ENCODE peak calls at places on chromosomes 5 and 9, in six cellular contexts. One of them, this sample, is unnamed.

GRCh38 chr9:114098660-114099522 is at the start of gene KIF12:
- DNase-seq in GM10248: no peak
- DNase-seq in C1 segment of cervical spinal cord: no peak
- DNase-seq in GM12891: no peak
- DNase-seq in pancreas: peak
- DNase-seq in Kasumi-1: no peak
- DNase-seq in this sample: peak

GRCh38 chr5:1400211-1400855 is 44.9 kb downstream of the SLC6A3 start:
- DNase-seq in GM10248: no peak
- DNase-seq in C1 segment of cervical spinal cord: no peak
- DNase-seq in GM12891: no peak
- DNase-seq in pancreas: no peak
- DNase-seq in Kasumi-1: no peak
- DNase-seq in this sample: no peak

GRCh38 chr9:137905740-137906139 is 28.2 kb downstream of the CACNA1B start:
- DNase-seq in GM10248: no peak
- DNase-seq in C1 segment of cervical spinal cord: no peak
- DNase-seq in GM12891: no peak
- DNase-seq in pancreas: no peak
- DNase-seq in Kasumi-1: no peak
- DNase-seq in this sample: no peak

GRCh38 chr5:140150201-140150600 is 24.5 kb downstream of the IGIP start:
- DNase-seq in GM10248: no peak
- DNase-seq in C1 segment of cervical spinal cord: no peak
- DNase-seq in GM12891: no peak
- DNase-seq in pancreas: no peak
- DNase-seq in Kasumi-1: no peak
- DNase-seq in this sample: no peak

GRCh38 chr5:1930880-1931589 is 48.3 kb upstream of the IRX4 start:
- DNase-seq in GM10248: no peak
- DNase-seq in C1 segment of cervical spinal cord: no peak
- DNase-seq in GM12891: no peak
- DNase-seq in pancreas: peak
- DNase-seq in Kasumi-1: no peak
- DNase-seq in this sample: no peak

GRCh38 chr5:135426102-135427082 is 20.8 kb downstream of the DCANP1 start:
- DNase-seq in GM10248: peak
- DNase-seq in C1 segment of cervical spinal cord: no peak
- DNase-seq in GM12891: peak
- DNase-seq in pancreas: no peak
- DNase-seq in Kasumi-1: peak
- DNase-seq in this sample: peak

GRCh38 chr5:113067635-113068344 is 91.2 kb downstream of the DCP2 start:
- DNase-seq in GM10248: no peak
- DNase-seq in C1 segment of cervical spinal cord: no peak
- DNase-seq in GM12891: no peak
- DNase-seq in pancreas: no peak
- DNase-seq in Kasumi-1: no peak
- DNase-seq in this sample: no peak

GRCh38 chr9:38201844-38202243 is 132.8 kb upstream of the SHB start:
- DNase-seq in GM10248: no peak
- DNase-seq in C1 segment of cervical spinal cord: no peak
- DNase-seq in GM12891: no peak
- DNase-seq in pancreas: no peak
- DNase-seq in Kasumi-1: no peak
- DNase-seq in this sample: no peak

GRCh38 chr5:80141681-80142080 is 106.5 kb downstream of the THBS4 start:
- DNase-seq in GM10248: no peak
- DNase-seq in C1 segment of cervical spinal cord: no peak
- DNase-seq in GM12891: no peak
- DNase-seq in pancreas: no peak
- DNase-seq in Kasumi-1: no peak
- DNase-seq in this sample: no peak

GRCh38 chr9:126390923-126391322 is 64.3 kb downstream of the MVB12B start:
- DNase-seq in GM10248: no peak
- DNase-seq in C1 segment of cervical spinal cord: no peak
- DNase-seq in GM12891: no peak
- DNase-seq in pancreas: no peak
- DNase-seq in Kasumi-1: no peak
- DNase-seq in this sample: no peak

GRCh38 chr9:136858844-136859757 is 7.0 kb downstream of the MAMDC4 start:
- DNase-seq in GM10248: no peak
- DNase-seq in C1 segment of cervical spinal cord: peak
- DNase-seq in GM12891: no peak
- DNase-seq in pancreas: peak
- DNase-seq in Kasumi-1: no peak
- DNase-seq in this sample: no peak

GRCh38 chr9:82957526-82958379 is 105.2 kb downstream of the RASEF start:
- DNase-seq in GM10248: no peak
- DNase-seq in C1 segment of cervical spinal cord: no peak
- DNase-seq in GM12891: no peak
- DNase-seq in pancreas: no peak
- DNase-seq in Kasumi-1: no peak
- DNase-seq in this sample: peak

GRCh38 chr9:1869843-1870242 is 145.3 kb upstream of the SMARCA2 start:
- DNase-seq in GM10248: no peak
- DNase-seq in C1 segment of cervical spinal cord: no peak
- DNase-seq in GM12891: no peak
- DNase-seq in pancreas: no peak
- DNase-seq in Kasumi-1: no peak
- DNase-seq in this sample: peak

GRCh38 chr5:174751154-174751990 is 27.0 kb downstream of the MSX2 start:
- DNase-seq in GM10248: no peak
- DNase-seq in C1 segment of cervical spinal cord: no peak
- DNase-seq in GM12891: no peak
- DNase-seq in pancreas: no peak
- DNase-seq in Kasumi-1: no peak
- DNase-seq in this sample: peak

GRCh38 chr5:172556262-172556661 is 84.8 kb upstream of the NEURL1B start:
- DNase-seq in GM10248: no peak
- DNase-seq in C1 segment of cervical spinal cord: no peak
- DNase-seq in GM12891: no peak
- DNase-seq in pancreas: no peak
- DNase-seq in Kasumi-1: no peak
- DNase-seq in this sample: no peak

GRCh38 chr9:128565578-128565977 is 13.2 kb downstream of the SPTAN1 start:
- DNase-seq in GM10248: no peak
- DNase-seq in C1 segment of cervical spinal cord: no peak
- DNase-seq in GM12891: no peak
- DNase-seq in pancreas: no peak
- DNase-seq in Kasumi-1: no peak
- DNase-seq in this sample: no peak

GRCh38 chr5:108380531-108381021 is 1.3 kb downstream of the FBXL17 start:
- DNase-seq in GM10248: peak
- DNase-seq in C1 segment of cervical spinal cord: peak
- DNase-seq in GM12891: peak
- DNase-seq in pancreas: peak
- DNase-seq in Kasumi-1: peak
- DNase-seq in this sample: peak

GRCh38 chr9:93675336-93676150 is 99.2 kb downstream of the PHF2 start:
- DNase-seq in GM10248: no peak
- DNase-seq in C1 segment of cervical spinal cord: no peak
- DNase-seq in GM12891: no peak
- DNase-seq in pancreas: peak
- DNase-seq in Kasumi-1: no peak
- DNase-seq in this sample: no peak

GRCh38 chr9:95645992-95646391 is 129.2 kb upstream of the PTCH1 start:
- DNase-seq in GM10248: no peak
- DNase-seq in C1 segment of cervical spinal cord: no peak
- DNase-seq in GM12891: no peak
- DNase-seq in pancreas: no peak
- DNase-seq in Kasumi-1: no peak
- DNase-seq in this sample: peak

GRCh38 chr5:137570070-137570469 is 70.9 kb upstream of the SPOCK1 start:
- DNase-seq in GM10248: no peak
- DNase-seq in C1 segment of cervical spinal cord: no peak
- DNase-seq in GM12891: no peak
- DNase-seq in pancreas: no peak
- DNase-seq in Kasumi-1: no peak
- DNase-seq in this sample: no peak

GRCh38 chr9:72542917-72543316 is 21.5 kb downstream of the TMC1 start:
- DNase-seq in GM10248: no peak
- DNase-seq in C1 segment of cervical spinal cord: no peak
- DNase-seq in GM12891: no peak
- DNase-seq in pancreas: no peak
- DNase-seq in Kasumi-1: no peak
- DNase-seq in this sample: no peak

GRCh38 chr9:127503379-127503921 is 52.1 kb downstream of the LRSAM1 start:
- DNase-seq in GM10248: no peak
- DNase-seq in C1 segment of cervical spinal cord: no peak
- DNase-seq in GM12891: no peak
- DNase-seq in pancreas: no peak
- DNase-seq in Kasumi-1: no peak
- DNase-seq in this sample: no peak

GRCh38 chr5:127007522-127007921 is 22.8 kb downstream of the MARCHF3 start:
- DNase-seq in GM10248: no peak
- DNase-seq in C1 segment of cervical spinal cord: no peak
- DNase-seq in GM12891: no peak
- DNase-seq in pancreas: no peak
- DNase-seq in Kasumi-1: no peak
- DNase-seq in this sample: no peak

GRCh38 chr9:109440797-109441287 is 57.3 kb downstream of the PTPN3 start:
- DNase-seq in GM10248: peak
- DNase-seq in C1 segment of cervical spinal cord: peak
- DNase-seq in GM12891: peak
- DNase-seq in pancreas: peak
- DNase-seq in Kasumi-1: peak
- DNase-seq in this sample: peak

GRCh38 chr9:89638897-89639296 is 34.1 kb downstream of the GADD45G start:
- DNase-seq in GM10248: no peak
- DNase-seq in C1 segment of cervical spinal cord: no peak
- DNase-seq in GM12891: no peak
- DNase-seq in pancreas: no peak
- DNase-seq in Kasumi-1: no peak
- DNase-seq in this sample: no peak

GRCh38 chr5:75275736-75276135 is 39.1 kb upstream of the ANKRD31 start:
- DNase-seq in GM10248: no peak
- DNase-seq in C1 segment of cervical spinal cord: no peak
- DNase-seq in GM12891: no peak
- DNase-seq in pancreas: no peak
- DNase-seq in Kasumi-1: no peak
- DNase-seq in this sample: peak

GRCh38 chr5:120678279-120678678 is 214.2 kb downstream of the PRR16 start:
- DNase-seq in GM10248: no peak
- DNase-seq in C1 segment of cervical spinal cord: no peak
- DNase-seq in GM12891: no peak
- DNase-seq in pancreas: no peak
- DNase-seq in Kasumi-1: no peak
- DNase-seq in this sample: no peak

GRCh38 chr9:9215050-9215449 is 1397.8 kb downstream of the PTPRD start:
- DNase-seq in GM10248: no peak
- DNase-seq in C1 segment of cervical spinal cord: no peak
- DNase-seq in GM12891: no peak
- DNase-seq in pancreas: no peak
- DNase-seq in Kasumi-1: no peak
- DNase-seq in this sample: no peak

GRCh38 chr5:60649288-60649917 is 50.6 kb downstream of the DEPDC1B start:
- DNase-seq in GM10248: peak
- DNase-seq in C1 segment of cervical spinal cord: no peak
- DNase-seq in GM12891: no peak
- DNase-seq in pancreas: no peak
- DNase-seq in Kasumi-1: peak
- DNase-seq in this sample: peak

GRCh38 chr5:10452768-10453331 is 11.2 kb downstream of the ROPN1L start:
- DNase-seq in GM10248: peak
- DNase-seq in C1 segment of cervical spinal cord: no peak
- DNase-seq in GM12891: peak
- DNase-seq in pancreas: no peak
- DNase-seq in Kasumi-1: peak
- DNase-seq in this sample: peak

GRCh38 chr9:131631254-131631653 is 85.9 kb downstream of the PRRT1B start:
- DNase-seq in GM10248: no peak
- DNase-seq in C1 segment of cervical spinal cord: no peak
- DNase-seq in GM12891: no peak
- DNase-seq in pancreas: no peak
- DNase-seq in Kasumi-1: no peak
- DNase-seq in this sample: no peak

GRCh38 chr9:77649109-77649812 is 1.1 kb upstream of the GNA14 start:
- DNase-seq in GM10248: no peak
- DNase-seq in C1 segment of cervical spinal cord: no peak
- DNase-seq in GM12891: no peak
- DNase-seq in pancreas: no peak
- DNase-seq in Kasumi-1: peak
- DNase-seq in this sample: peak

GRCh38 chr5:161009817-161010216 is 157.8 kb upstream of the ATP10B start:
- DNase-seq in GM10248: no peak
- DNase-seq in C1 segment of cervical spinal cord: no peak
- DNase-seq in GM12891: no peak
- DNase-seq in pancreas: no peak
- DNase-seq in Kasumi-1: no peak
- DNase-seq in this sample: no peak

GRCh38 chr5:61964199-61964598 is 341.8 kb upstream of the KIF2A start:
- DNase-seq in GM10248: no peak
- DNase-seq in C1 segment of cervical spinal cord: no peak
- DNase-seq in GM12891: no peak
- DNase-seq in pancreas: no peak
- DNase-seq in Kasumi-1: no peak
- DNase-seq in this sample: no peak